ENCODE peak calls at places on chromosomes 2 and 18, in six cellular contexts. S is stimulated activated CD8-positive, alpha-beta memory T cell treated with anti-CD3 and anti-CD28 coated beads, Interleukin-15, amount 100 ng/mL, for 24 hours; K is EL; M is NCI-H774; A is fibroblast of the conjunctiva; Z is left cardiac atrium. O is an unnamed sample.
A peak's percentile ranks its signal among the peaks of the same experiment; 100 is the strongest.

GRCh38 chr2:105790467-105791118 is 45.9 kb downstream of the NCK2 start:
- DNase-seq in K (no peak), M (no peak), Z (no peak), S (no peak), A (no peak), O (no peak)

GRCh38 chr2:74548285-74548918 is 5.3 kb downstream of the LOXL3 start:
- DNase-seq in M (no peak), A (no peak), Z (no peak), K (no peak), S (no peak), O (no peak)

GRCh38 chr18:3891245-3891644 is 441.3 kb downstream of the TGIF1 start:
- DNase-seq in M (no peak), S (no peak), Z (no peak), K (no peak), A (no peak), O (no peak)

GRCh38 chr2:113061241-113061640 is 2.2 kb downstream of the IL36RN start:
- DNase-seq in Z (no peak), S (no peak), M (no peak), K (no peak), A (no peak), O (no peak)

GRCh38 chr2:170742000-170742399 is 26.9 kb downstream of the SP5 start:
- DNase-seq in A (no peak), K (no peak), M (no peak), Z (no peak), S (no peak), O (no peak)

GRCh38 chr2:62722679-62723078 is 17.2 kb downstream of the EHBP1 start:
- DNase-seq in A (no peak), S (no peak), K (no peak), Z (no peak), M (no peak), O (no peak)

GRCh38 chr2:231611273-231612198 is 18.9 kb downstream of the TEX44 start:
- DNase-seq in K (peak; percentile 86), Z (peak; percentile 51), S (no peak), M (no peak), A (no peak), O (no peak)

GRCh38 chr18:22318745-22319407 is 98.8 kb downstream of the CTAGE1 start:
- DNase-seq in S (no peak), K (peak; percentile 11), Z (peak; percentile 39), M (no peak), A (no peak), O (no peak)

GRCh38 chr2:239195318-239195871 is 205.4 kb downstream of the HDAC4 start:
- DNase-seq in A (no peak), M (no peak), S (no peak), K (no peak), Z (no peak), O (no peak)

GRCh38 chr2:204505946-204506345 is 39.3 kb upstream of the PARD3B start:
- DNase-seq in S (no peak), Z (no peak), M (no peak), K (peak; percentile 93), A (no peak), O (no peak)

GRCh38 chr2:233764264-233764663 is 4.2 kb downstream of the UGT1A1 start:
- DNase-seq in M (no peak), S (no peak), Z (no peak), A (no peak), K (peak; percentile 50), O (peak; percentile 14)

GRCh38 chr2:234203135-234203984 is 152.9 kb downstream of the SPP2 start:
- DNase-seq in S (no peak), K (peak; percentile 91), A (peak; percentile 75), M (peak; percentile 15), Z (no peak), O (peak; percentile 81)

GRCh38 chr2:133566967-133567645 is 1.2 kb downstream of the NCKAP5 start:
- DNase-seq in K (peak; percentile 55), A (peak; percentile 26), Z (peak; percentile 66), S (no peak), M (no peak), O (no peak)

GRCh38 chr2:120433816-120434290 is 87.9 kb downstream of the INHBB start:
- DNase-seq in K (no peak), S (no peak), A (no peak), Z (no peak), M (no peak), O (no peak)

GRCh38 chr18:47930086-47930843 is at the start of gene SMAD2:
- DNase-seq in M (peak; percentile 88), A (peak; percentile 65), Z (peak; percentile 84), K (peak; percentile 66), S (peak; percentile 59), O (peak; percentile 17)